ENCODE peak calls at places on chromosomes 11 and 22, in ten cellular contexts. One of them, this sample, is unnamed.

GRCh38 chr11:67504023-67504949 is 877 bp downstream of the PITPNM1 start:
- DNase-seq in foreskin keratinocyte: no peak
- DNase-seq in Calu3: peak
- DNase-seq in HFFc6: no peak
- DNase-seq in GM12865: peak
- DNase-seq in dorsolateral prefrontal cortex: no peak
- DNase-seq in astrocyte of the spinal cord: peak
- DNase-seq in body of pancreas: peak
- DNase-seq in GM06990: no peak
- DNase-seq in colonic mucosa: no peak
- DNase-seq in this sample: peak

GRCh38 chr11:129453293-129453721 is 77.7 kb downstream of the BARX2 start:
- DNase-seq in foreskin keratinocyte: no peak
- DNase-seq in Calu3: peak
- DNase-seq in HFFc6: no peak
- DNase-seq in GM12865: no peak
- DNase-seq in dorsolateral prefrontal cortex: no peak
- DNase-seq in astrocyte of the spinal cord: no peak
- DNase-seq in body of pancreas: peak
- DNase-seq in GM06990: no peak
- DNase-seq in colonic mucosa: peak
- DNase-seq in this sample: no peak

GRCh38 chr11:109853156-109853776 is 239.9 kb upstream of the ZC3H12C start:
- DNase-seq in foreskin keratinocyte: peak
- DNase-seq in Calu3: peak
- DNase-seq in HFFc6: peak
- DNase-seq in GM12865: peak
- DNase-seq in dorsolateral prefrontal cortex: no peak
- DNase-seq in astrocyte of the spinal cord: peak
- DNase-seq in body of pancreas: no peak
- DNase-seq in GM06990: peak
- DNase-seq in colonic mucosa: no peak
- DNase-seq in this sample: no peak

GRCh38 chr22:20957691-20958440 is 9.2 kb upstream of the AIFM3 start:
- DNase-seq in foreskin keratinocyte: no peak
- DNase-seq in Calu3: peak
- DNase-seq in HFFc6: no peak
- DNase-seq in GM12865: peak
- DNase-seq in dorsolateral prefrontal cortex: no peak
- DNase-seq in astrocyte of the spinal cord: no peak
- DNase-seq in body of pancreas: peak
- DNase-seq in GM06990: peak
- DNase-seq in colonic mucosa: peak
- DNase-seq in this sample: no peak

GRCh38 chr11:130414107-130415088 is 14.0 kb downstream of the ADAMTS8 start:
- DNase-seq in foreskin keratinocyte: peak
- DNase-seq in Calu3: no peak
- DNase-seq in HFFc6: peak
- DNase-seq in GM12865: no peak
- DNase-seq in dorsolateral prefrontal cortex: no peak
- DNase-seq in astrocyte of the spinal cord: no peak
- DNase-seq in body of pancreas: no peak
- DNase-seq in GM06990: no peak
- DNase-seq in colonic mucosa: no peak
- DNase-seq in this sample: no peak

GRCh38 chr11:122676638-122677037 is 21.1 kb downstream of the UBASH3B start:
- DNase-seq in foreskin keratinocyte: peak
- DNase-seq in Calu3: peak
- DNase-seq in HFFc6: no peak
- DNase-seq in GM12865: no peak
- DNase-seq in dorsolateral prefrontal cortex: no peak
- DNase-seq in astrocyte of the spinal cord: no peak
- DNase-seq in body of pancreas: no peak
- DNase-seq in GM06990: no peak
- DNase-seq in colonic mucosa: no peak
- DNase-seq in this sample: no peak

GRCh38 chr11:107018902-107019493 is 722 bp upstream of the GUCY1A2 start:
- DNase-seq in foreskin keratinocyte: peak
- DNase-seq in Calu3: peak
- DNase-seq in HFFc6: peak
- DNase-seq in GM12865: no peak
- DNase-seq in dorsolateral prefrontal cortex: peak
- DNase-seq in astrocyte of the spinal cord: peak
- DNase-seq in body of pancreas: peak
- DNase-seq in GM06990: peak
- DNase-seq in colonic mucosa: peak
- DNase-seq in this sample: no peak

GRCh38 chr11:18245396-18245795 is 3.1 kb downstream of the SAA2 start:
- DNase-seq in foreskin keratinocyte: peak
- DNase-seq in Calu3: no peak
- DNase-seq in HFFc6: no peak
- DNase-seq in GM12865: no peak
- DNase-seq in dorsolateral prefrontal cortex: no peak
- DNase-seq in astrocyte of the spinal cord: no peak
- DNase-seq in body of pancreas: no peak
- DNase-seq in GM06990: no peak
- DNase-seq in colonic mucosa: no peak
- DNase-seq in this sample: no peak

GRCh38 chr22:49011379-49011768 is 816.3 kb downstream of the BRD1 start:
- DNase-seq in foreskin keratinocyte: no peak
- DNase-seq in Calu3: no peak
- DNase-seq in HFFc6: no peak
- DNase-seq in GM12865: no peak
- DNase-seq in dorsolateral prefrontal cortex: peak
- DNase-seq in astrocyte of the spinal cord: no peak
- DNase-seq in body of pancreas: no peak
- DNase-seq in GM06990: no peak
- DNase-seq in colonic mucosa: peak
- DNase-seq in this sample: no peak

GRCh38 chr11:106087815-106088435 is 10.5 kb downstream of the AASDHPPT start:
- DNase-seq in foreskin keratinocyte: peak
- DNase-seq in Calu3: peak
- DNase-seq in HFFc6: peak
- DNase-seq in GM12865: peak
- DNase-seq in dorsolateral prefrontal cortex: peak
- DNase-seq in astrocyte of the spinal cord: peak
- DNase-seq in body of pancreas: peak
- DNase-seq in GM06990: no peak
- DNase-seq in colonic mucosa: peak
- DNase-seq in this sample: peak

GRCh38 chr11:17782145-17782544 is 47.6 kb downstream of the KCNC1 start:
- DNase-seq in foreskin keratinocyte: no peak
- DNase-seq in Calu3: no peak
- DNase-seq in HFFc6: no peak
- DNase-seq in GM12865: no peak
- DNase-seq in dorsolateral prefrontal cortex: no peak
- DNase-seq in astrocyte of the spinal cord: no peak
- DNase-seq in body of pancreas: no peak
- DNase-seq in GM06990: no peak
- DNase-seq in colonic mucosa: no peak
- DNase-seq in this sample: no peak

GRCh38 chr22:27816552-27816951 is 15.0 kb upstream of the MN1 start:
- DNase-seq in foreskin keratinocyte: no peak
- DNase-seq in Calu3: no peak
- DNase-seq in HFFc6: no peak
- DNase-seq in GM12865: no peak
- DNase-seq in dorsolateral prefrontal cortex: no peak
- DNase-seq in astrocyte of the spinal cord: no peak
- DNase-seq in body of pancreas: no peak
- DNase-seq in GM06990: no peak
- DNase-seq in colonic mucosa: no peak
- DNase-seq in this sample: no peak

GRCh38 chr22:30309981-30310672 is 16.6 kb downstream of the TBC1D10A start:
- DNase-seq in foreskin keratinocyte: no peak
- DNase-seq in Calu3: no peak
- DNase-seq in HFFc6: no peak
- DNase-seq in GM12865: peak
- DNase-seq in dorsolateral prefrontal cortex: no peak
- DNase-seq in astrocyte of the spinal cord: no peak
- DNase-seq in body of pancreas: peak
- DNase-seq in GM06990: peak
- DNase-seq in colonic mucosa: peak
- DNase-seq in this sample: no peak

GRCh38 chr11:92797874-92798273 is 171.6 kb upstream of the MTNR1B start:
- DNase-seq in foreskin keratinocyte: no peak
- DNase-seq in Calu3: no peak
- DNase-seq in HFFc6: no peak
- DNase-seq in GM12865: no peak
- DNase-seq in dorsolateral prefrontal cortex: no peak
- DNase-seq in astrocyte of the spinal cord: no peak
- DNase-seq in body of pancreas: no peak
- DNase-seq in GM06990: no peak
- DNase-seq in colonic mucosa: no peak
- DNase-seq in this sample: no peak

GRCh38 chr22:38068641-38069371 is 11.6 kb downstream of the PICK1 start:
- DNase-seq in foreskin keratinocyte: no peak
- DNase-seq in Calu3: no peak
- DNase-seq in HFFc6: no peak
- DNase-seq in GM12865: no peak
- DNase-seq in dorsolateral prefrontal cortex: no peak
- DNase-seq in astrocyte of the spinal cord: no peak
- DNase-seq in body of pancreas: no peak
- DNase-seq in GM06990: no peak
- DNase-seq in colonic mucosa: no peak
- DNase-seq in this sample: no peak

GRCh38 chr22:47043835-47044721 is 281.6 kb downstream of the TBC1D22A start:
- DNase-seq in foreskin keratinocyte: peak
- DNase-seq in Calu3: no peak
- DNase-seq in HFFc6: no peak
- DNase-seq in GM12865: no peak
- DNase-seq in dorsolateral prefrontal cortex: no peak
- DNase-seq in astrocyte of the spinal cord: peak
- DNase-seq in body of pancreas: peak
- DNase-seq in GM06990: no peak
- DNase-seq in colonic mucosa: peak
- DNase-seq in this sample: no peak

GRCh38 chr11:94303884-94304459 is 408 bp upstream of the IZUMO1R start:
- DNase-seq in foreskin keratinocyte: no peak
- DNase-seq in Calu3: no peak
- DNase-seq in HFFc6: no peak
- DNase-seq in GM12865: no peak
- DNase-seq in dorsolateral prefrontal cortex: no peak
- DNase-seq in astrocyte of the spinal cord: no peak
- DNase-seq in body of pancreas: no peak
- DNase-seq in GM06990: no peak
- DNase-seq in colonic mucosa: no peak
- DNase-seq in this sample: no peak

GRCh38 chr22:46908641-46909107 is 146.2 kb downstream of the TBC1D22A start:
- DNase-seq in foreskin keratinocyte: no peak
- DNase-seq in Calu3: no peak
- DNase-seq in HFFc6: no peak
- DNase-seq in GM12865: no peak
- DNase-seq in dorsolateral prefrontal cortex: no peak
- DNase-seq in astrocyte of the spinal cord: no peak
- DNase-seq in body of pancreas: no peak
- DNase-seq in GM06990: no peak
- DNase-seq in colonic mucosa: no peak
- DNase-seq in this sample: no peak

GRCh38 chr22:43228330-43228729 is 41.4 kb upstream of the TTLL12 start:
- DNase-seq in foreskin keratinocyte: peak
- DNase-seq in Calu3: peak
- DNase-seq in HFFc6: no peak
- DNase-seq in GM12865: peak
- DNase-seq in dorsolateral prefrontal cortex: no peak
- DNase-seq in astrocyte of the spinal cord: peak
- DNase-seq in body of pancreas: peak
- DNase-seq in GM06990: no peak
- DNase-seq in colonic mucosa: peak
- DNase-seq in this sample: no peak

GRCh38 chr11:2120359-2121100 is 18.7 kb downstream of the IGF2 start:
- DNase-seq in foreskin keratinocyte: no peak
- DNase-seq in Calu3: no peak
- DNase-seq in HFFc6: no peak
- DNase-seq in GM12865: no peak
- DNase-seq in dorsolateral prefrontal cortex: no peak
- DNase-seq in astrocyte of the spinal cord: no peak
- DNase-seq in body of pancreas: no peak
- DNase-seq in GM06990: no peak
- DNase-seq in colonic mucosa: no peak
- DNase-seq in this sample: no peak
- TF ChIP-seq CTCF in foreskin keratinocyte: no peak
- TF ChIP-seq CTCF in Calu3: no peak
- TF ChIP-seq CTCF in HFFc6: no peak
- TF ChIP-seq CTCF in GM12865: no peak
- TF ChIP-seq CTCF in dorsolateral prefrontal cortex: no peak
- TF ChIP-seq CTCF in astrocyte of the spinal cord: no peak
- TF ChIP-seq CTCF in body of pancreas: no peak
- TF ChIP-seq CTCF in GM06990: no peak
- TF ChIP-seq CTCF in colonic mucosa: no peak
- TF ChIP-seq CTCF in this sample: no peak

GRCh38 chr11:2304156-2305139 is 2.6 kb downstream of the TSPAN32 start:
- DNase-seq in foreskin keratinocyte: no peak
- DNase-seq in Calu3: no peak
- DNase-seq in HFFc6: no peak
- DNase-seq in GM12865: no peak
- DNase-seq in dorsolateral prefrontal cortex: peak
- DNase-seq in astrocyte of the spinal cord: no peak
- DNase-seq in body of pancreas: no peak
- DNase-seq in GM06990: no peak
- DNase-seq in colonic mucosa: peak
- DNase-seq in this sample: peak
- TF ChIP-seq CTCF in foreskin keratinocyte: no peak
- TF ChIP-seq CTCF in Calu3: no peak
- TF ChIP-seq CTCF in HFFc6: no peak
- TF ChIP-seq CTCF in GM12865: no peak
- TF ChIP-seq CTCF in dorsolateral prefrontal cortex: no peak
- TF ChIP-seq CTCF in astrocyte of the spinal cord: no peak
- TF ChIP-seq CTCF in body of pancreas: no peak
- TF ChIP-seq CTCF in GM06990: no peak
- TF ChIP-seq CTCF in colonic mucosa: no peak
- TF ChIP-seq CTCF in this sample: no peak

GRCh38 chr22:50717709-50718351 is 20.2 kb upstream of the ACR start:
- DNase-seq in foreskin keratinocyte: no peak
- DNase-seq in Calu3: no peak
- DNase-seq in HFFc6: no peak
- DNase-seq in GM12865: no peak
- DNase-seq in dorsolateral prefrontal cortex: no peak
- DNase-seq in astrocyte of the spinal cord: no peak
- DNase-seq in body of pancreas: no peak
- DNase-seq in GM06990: no peak
- DNase-seq in colonic mucosa: no peak
- DNase-seq in this sample: no peak
- TF ChIP-seq CTCF in foreskin keratinocyte: no peak
- TF ChIP-seq CTCF in Calu3: no peak
- TF ChIP-seq CTCF in HFFc6: no peak
- TF ChIP-seq CTCF in GM12865: no peak
- TF ChIP-seq CTCF in dorsolateral prefrontal cortex: peak
- TF ChIP-seq CTCF in astrocyte of the spinal cord: no peak
- TF ChIP-seq CTCF in body of pancreas: no peak
- TF ChIP-seq CTCF in GM06990: no peak
- TF ChIP-seq CTCF in colonic mucosa: no peak
- TF ChIP-seq CTCF in this sample: no peak

DNA sequence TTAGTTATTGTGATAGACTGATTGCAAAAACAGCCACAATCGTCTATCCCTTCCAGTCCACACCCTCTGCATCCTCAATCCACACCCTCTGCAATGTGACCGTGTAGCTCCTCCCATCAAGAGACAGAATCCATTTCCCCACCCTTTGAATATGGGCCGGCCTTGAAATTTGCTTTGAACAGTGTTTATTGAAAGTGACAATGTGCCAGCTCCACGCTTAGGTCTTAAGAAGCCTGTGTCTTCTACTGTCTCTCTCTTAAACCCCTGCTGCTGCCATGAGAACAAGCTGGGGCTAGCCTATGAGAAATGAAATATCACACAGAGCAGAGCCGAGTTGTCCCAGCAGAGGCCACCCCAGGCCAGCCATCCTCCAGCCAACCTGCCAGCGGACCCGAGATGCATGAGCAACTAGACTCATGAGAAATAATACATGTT is 22.3 kb upstream of the MICAL2 start:
- DNase-seq in foreskin keratinocyte: peak
- DNase-seq in Calu3: peak
- DNase-seq in HFFc6: peak
- DNase-seq in GM12865: no peak
- DNase-seq in dorsolateral prefrontal cortex: peak
- DNase-seq in astrocyte of the spinal cord: peak
- DNase-seq in body of pancreas: peak
- DNase-seq in GM06990: no peak
- DNase-seq in colonic mucosa: peak
- DNase-seq in this sample: peak
- TF ChIP-seq CTCF in foreskin keratinocyte: peak
- TF ChIP-seq CTCF in Calu3: no peak
- TF ChIP-seq CTCF in HFFc6: peak
- TF ChIP-seq CTCF in GM12865: no peak
- TF ChIP-seq CTCF in dorsolateral prefrontal cortex: no peak
- TF ChIP-seq CTCF in astrocyte of the spinal cord: peak
- TF ChIP-seq CTCF in body of pancreas: peak
- TF ChIP-seq CTCF in GM06990: no peak
- TF ChIP-seq CTCF in colonic mucosa: no peak
- TF ChIP-seq CTCF in this sample: no peak

This sample was measured in natural killer cell.